ENCODE peak calls at places on chromosomes 13 and 19, in four cellular contexts. C is HepG2, P is A549, M is K562. A is an unnamed sample.

GRCh38 chr13:36310417-36311108 is 12.9 kb upstream of the CCDC169 start:
- DNase-seq in C (no peak), P (no peak), M (no peak), A (no peak)

GRCh38 chr19:2589441-2589840 is 113.1 kb downstream of the GNG7 start:
- DNase-seq in C (no peak), P (no peak), M (no peak), A (no peak)

GRCh38 chr19:35043906-35044305 is 2.4 kb downstream of the HPN start:
- DNase-seq in C (no peak), P (no peak), M (no peak), A (no peak)

GRCh38 chr13:44231786-44232516 is 141.7 kb upstream of the SERP2 start:
- DNase-seq in C (peak; percentile 46), P (peak; percentile 84), M (no peak), A (no peak)

GRCh38 chr19:54439174-54439851 is 9.7 kb upstream of the LENG8 start:
- DNase-seq in C (peak; percentile 56), P (peak; percentile 69), M (no peak), A (no peak)

GRCh38 chr13:77429320-77430142 is 102.6 kb upstream of the MYCBP2 start:
- DNase-seq in C (no peak), P (no peak), M (no peak), A (peak; percentile 93)

GRCh38 chr13:112078879-112079526 is 12.1 kb downstream of the SOX1 start:
- DNase-seq in C (no peak), P (no peak), M (no peak), A (no peak)

GRCh38 chr13:99277629-99278028 is 19.4 kb upstream of the GPR18 start:
- DNase-seq in C (no peak), P (no peak), M (no peak), A (no peak)

GRCh38 chr13:74021507-74021906 is 112.7 kb downstream of the KLF12 start:
- DNase-seq in C (no peak), P (no peak), M (no peak), A (no peak)

GRCh38 chr19:55156202-55157063 is 1.1 kb downstream of the TNNI3 start:
- DNase-seq in C (peak; percentile 64), P (peak; percentile 90), M (peak; percentile 93), A (no peak)

GRCh38 chr19:14519860-14520407 is 1.7 kb upstream of the DNAJB1 start:
- DNase-seq in C (peak; percentile 99), P (no peak), M (no peak), A (no peak)

GRCh38 chr13:99119686-99120085 is 81.0 kb upstream of the UBAC2 start:
- DNase-seq in C (no peak), P (no peak), M (no peak), A (no peak)

GRCh38 chr13:102351486-102351885 is 50.4 kb downstream of the FGF14 start:
- DNase-seq in C (no peak), P (no peak), M (no peak), A (no peak)

GRCh38 chr13:33183431-33184130 is 102.0 kb downstream of the STARD13 start:
- DNase-seq in C (no peak), P (no peak), M (no peak), A (no peak)

GRCh38 chr19:48695743-48696352 is at the start of gene FUT2:
- DNase-seq in C (no peak), P (no peak), M (peak; percentile 50), A (no peak)

GRCh38 chr13:28744091-28744536 is 25.3 kb upstream of the SLC46A3 start:
- DNase-seq in C (no peak), P (no peak), M (no peak), A (no peak)

GRCh38 chr19:33499248-33499647 is 22.3 kb downstream of the PEPD start:
- DNase-seq in C (no peak), P (no peak), M (no peak), A (no peak)

GRCh38 chr19:44576843-44577565 is 36.4 kb upstream of the IGSF23 start:
- DNase-seq in C (peak; percentile 65), P (peak; percentile 65), M (peak; percentile 47), A (no peak)

GRCh38 chr13:43261018-43261417 is 237.6 kb downstream of the DNAJC15 start:
- DNase-seq in C (no peak), P (no peak), M (no peak), A (no peak)

GRCh38 chr19:15438577-15438976 is 11.2 kb downstream of the WIZ start:
- DNase-seq in C (no peak), P (no peak), M (no peak), A (no peak)

GRCh38 chr19:4352701-4353121 is 9.3 kb downstream of the MPND start:
- DNase-seq in C (peak; percentile 47), P (peak; percentile 51), M (peak; percentile 74), A (no peak)

GRCh38 chr13:28181413-28181812 is 43.1 kb downstream of the PAN3 start:
- DNase-seq in C (no peak), P (no peak), M (no peak), A (no peak)

GRCh38 chr19:42422092-42422575 is 5.1 kb downstream of the LIPE start:
- DNase-seq in C (no peak), P (no peak), M (no peak), A (no peak)

GRCh38 chr13:94712812-94713555 is 639 bp upstream of the SOX21 start:
- DNase-seq in C (no peak), P (no peak), M (no peak), A (no peak)

GRCh38 chr19:18262917-18263316 is 11.3 kb downstream of the IQCN start:
- DNase-seq in C (no peak), P (no peak), M (no peak), A (no peak)

GRCh38 chr13:94195715-94196114 is 283.8 kb downstream of the DCT start:
- DNase-seq in C (no peak), P (no peak), M (no peak), A (no peak)

GRCh38 chr13:114035186-114035582 is 61.3 kb upstream of the C13orf46 start:
- DNase-seq in C (no peak), P (no peak), M (no peak), A (no peak)

GRCh38 chr13:43031881-43032280 is 8.5 kb downstream of the DNAJC15 start:
- DNase-seq in C (no peak), P (no peak), M (no peak), A (no peak)

GRCh38 chr19:7333198-7334118 is 15.3 kb upstream of the ARHGEF18 start:
- DNase-seq in C (no peak), P (no peak), M (no peak), A (peak; percentile 92)

GRCh38 chr13:58085819-58086218 is 454.3 kb downstream of the PCDH17 start:
- DNase-seq in C (no peak), P (no peak), M (no peak), A (no peak)

DNA sequence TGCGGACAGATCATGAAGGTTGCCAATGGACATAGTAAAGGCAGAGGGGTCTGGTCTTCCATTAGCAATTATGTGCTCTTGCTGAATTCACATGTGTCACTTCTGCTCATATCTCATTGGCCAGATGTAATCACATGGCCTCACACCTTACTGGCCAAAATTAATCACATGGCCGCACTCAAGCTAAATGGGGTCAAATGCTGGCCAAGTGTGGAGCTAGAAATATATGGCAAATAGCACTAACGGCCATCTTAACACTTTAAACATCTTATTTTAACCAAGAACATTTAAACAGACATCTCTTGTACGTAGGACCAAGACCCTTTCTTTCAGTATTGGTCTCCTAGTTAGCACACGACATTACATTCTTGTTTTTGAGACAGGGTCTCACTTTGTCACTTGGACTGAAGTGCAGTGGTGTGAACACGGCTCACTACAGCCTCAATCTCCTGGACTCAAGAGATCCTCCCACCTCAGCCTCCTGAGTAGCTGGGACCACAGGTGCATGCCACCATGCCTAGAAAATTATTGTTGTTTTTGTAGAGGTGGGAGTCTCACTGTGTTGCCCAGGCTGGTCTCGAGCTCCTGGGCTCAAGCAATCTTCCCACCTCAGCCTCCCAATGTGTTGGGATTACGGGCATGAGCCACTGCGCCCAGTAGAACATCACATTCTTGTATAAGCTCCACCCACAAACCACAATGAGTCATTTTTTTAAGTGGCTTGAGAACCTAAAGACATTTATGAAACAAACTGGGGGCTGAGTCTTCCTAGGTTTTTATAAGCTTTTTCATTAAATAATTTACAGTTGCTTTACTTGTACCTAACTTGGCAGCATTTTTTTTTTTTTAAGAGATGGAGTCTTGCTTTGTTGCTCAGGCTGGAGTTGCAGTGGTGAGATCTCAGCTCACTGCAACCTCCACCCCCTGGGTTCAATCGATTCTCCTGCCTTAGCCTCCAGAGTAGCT is 2.9 kb upstream of the PTOV1 start:
- DNase-seq in C (no peak), P (no peak), M (peak; percentile 56), A (no peak)
- TF ChIP-seq BHLHE40 in C (no peak), P (no peak), M (no peak), A (no peak)

DNA sequence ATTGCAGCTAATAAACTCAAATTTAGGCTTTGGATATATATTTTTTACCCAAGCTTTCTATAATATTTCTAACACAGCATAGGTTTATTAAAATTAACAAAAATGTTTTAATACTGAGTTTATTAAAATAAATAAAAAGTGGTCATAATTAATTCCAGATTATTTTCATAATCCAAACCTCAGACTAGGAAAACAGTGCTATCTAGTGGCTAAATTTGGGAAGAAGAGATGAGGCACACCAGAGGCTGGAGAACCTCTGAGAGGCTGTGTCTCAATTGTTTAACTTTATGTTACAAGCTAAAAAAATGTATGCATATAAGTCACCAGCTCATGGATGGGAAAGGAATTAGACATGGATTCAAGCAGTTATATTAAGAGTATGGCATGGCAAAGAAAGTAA is 392.5 kb downstream of the DIAPH3 start:
- DNase-seq in C (peak; percentile 4), P (peak; percentile 2), M (no peak), A (no peak)
- TF ChIP-seq HDAC2 in C (no peak), P (no peak), M (no peak), A (no peak)

GRCh38 chr19:29943615-29944014 is 1.6 kb downstream of the URI1 start:
- DNase-seq in C (no peak), P (no peak), M (no peak), A (no peak)
- TF ChIP-seq BHLHE40 in C (no peak), P (no peak), M (no peak), A (no peak)

GRCh38 chr19:29771708-29772415 is 39.9 kb upstream of the CCNE1 start:
- DNase-seq in C (peak; percentile 41), P (peak; percentile 97), M (peak; percentile 79), A (no peak)
- TF ChIP-seq HDAC2 in C (no peak), P (no peak), M (no peak), A (no peak)

DNA sequence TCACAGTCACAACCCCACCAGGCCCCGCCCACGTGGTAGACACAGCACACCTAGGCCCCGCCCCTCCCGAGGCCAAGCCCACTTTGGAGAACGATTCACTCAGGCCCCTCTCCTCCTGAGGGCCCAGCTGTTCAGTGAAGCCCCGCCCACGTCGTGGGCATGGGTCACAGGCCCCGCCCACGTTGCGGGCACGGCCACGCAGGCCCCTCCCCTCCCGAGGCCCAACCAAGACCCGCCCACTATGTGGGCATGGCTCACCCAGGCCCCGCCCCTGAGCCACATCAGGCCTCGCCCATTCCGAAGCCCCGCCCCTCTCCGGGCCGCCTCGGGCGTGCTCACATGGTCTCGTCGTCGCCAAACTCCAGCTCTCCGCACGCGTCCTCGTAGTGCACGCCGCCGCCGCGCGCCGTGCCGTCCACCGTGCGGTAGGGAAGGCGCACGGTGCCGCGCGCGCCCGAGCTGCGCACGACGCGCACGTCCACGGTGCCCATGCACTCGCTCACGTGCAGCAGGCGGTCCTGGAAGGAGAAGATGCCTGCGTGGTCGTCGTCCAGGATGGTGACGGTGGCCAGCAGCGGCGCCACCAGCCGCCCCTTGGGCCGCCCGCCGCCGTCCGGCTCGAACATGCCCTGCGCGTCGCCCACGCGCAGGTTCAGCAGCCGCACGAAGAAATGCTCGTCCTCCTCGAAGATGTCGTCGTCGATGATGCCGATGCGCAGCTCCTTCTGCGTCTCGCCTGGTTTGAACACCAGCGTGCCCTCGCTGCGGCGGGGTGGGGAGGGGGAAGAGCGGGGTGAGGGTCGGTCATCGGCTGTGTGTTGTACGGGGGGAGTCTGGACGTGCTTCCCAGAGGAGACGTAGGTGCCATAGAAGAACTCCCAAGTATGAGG is 24.0 kb downstream of the SLC8A2 start:
- DNase-seq in C (peak; percentile 31), P (peak; percentile 67), M (peak; percentile 97), A (no peak)
- TF ChIP-seq BHLHE40 in C (no peak), P (no peak), M (peak; percentile 94), A (no peak)

GRCh38 chr13:49976314-49977258 is 20.3 kb upstream of the TRIM13 start:
- DNase-seq in C (peak; percentile 65), P (peak; percentile 41), M (peak; percentile 59), A (peak; percentile 55)
- TF ChIP-seq HDAC2 in C (no peak), P (no peak), M (no peak), A (no peak)

A was measured in GM12878.